ENCODE peak calls at places on chromosomes 5 and 9, in five cellular contexts. E, W, F, T and R are unnamed samples.
A peak's percentile ranks its signal among the peaks of the same experiment; 100 is the strongest.

GRCh38 chr5:33997331-33997983 is 10.4 kb downstream of the AMACR start:
- DNase-seq in E (peak; percentile 55), W (peak; percentile 83), F (peak; percentile 32), T (no peak), R (peak; percentile 52)

GRCh38 chr5:116990010-116990409 is 415.4 kb upstream of the SEMA6A start:
- DNase-seq in E (no peak), W (no peak), F (no peak), T (no peak), R (no peak)

GRCh38 chr5:173453167-173453566 is 125.0 kb upstream of the STC2 start:
- DNase-seq in E (no peak), W (peak; percentile 41), F (peak; percentile 10), T (no peak), R (no peak)

GRCh38 chr5:115184780-115185179 is 15.1 kb upstream of the TRIM36 start:
- DNase-seq in E (no peak), W (peak; percentile 21), F (no peak), T (no peak), R (no peak)

GRCh38 chr5:149038336-149039075 is 24.4 kb downstream of the SH3TC2 start:
- DNase-seq in E (no peak), W (no peak), F (no peak), T (no peak), R (no peak)

GRCh38 chr9:114662081-114662989 is 4.7 kb upstream of the TEX53 start:
- DNase-seq in E (no peak), W (peak; percentile 47), F (peak; percentile 37), T (peak; percentile 55), R (no peak)

GRCh38 chr5:125148706-125149105 is 402.3 kb upstream of the ZNF608 start:
- DNase-seq in E (no peak), W (no peak), F (no peak), T (no peak), R (no peak)

GRCh38 chr9:27468450-27469110 is 55.5 kb upstream of the IFNK start:
- DNase-seq in E (no peak), W (no peak), F (no peak), T (no peak), R (no peak)

GRCh38 chr9:92650296-92650695 is 19.6 kb downstream of the IPPK start:
- DNase-seq in E (no peak), W (no peak), F (no peak), T (no peak), R (no peak)

GRCh38 chr9:100170556-100170955 is 71.5 kb downstream of the INVS start:
- DNase-seq in E (no peak), W (peak; percentile 57), F (no peak), T (no peak), R (no peak)

GRCh38 chr9:85960688-85961093 is 19.7 kb downstream of the NAA35 start:
- DNase-seq in E (no peak), W (no peak), F (no peak), T (no peak), R (no peak)

GRCh38 chr9:38112010-38112409 is 43.0 kb upstream of the SHB start:
- DNase-seq in E (no peak), W (no peak), F (peak; percentile 27), T (no peak), R (no peak)

GRCh38 chr9:129561594-129562281 is 59.2 kb downstream of the C9orf50 start:
- DNase-seq in E (no peak), W (no peak), F (no peak), T (no peak), R (no peak)

GRCh38 chr9:71683598-71684235 is 84.6 kb downstream of the CEMIP2 start:
- DNase-seq in E (no peak), W (peak; percentile 86), F (peak; percentile 32), T (no peak), R (no peak)

GRCh38 chr5:82349651-82350050 is 71.5 kb upstream of the RPS23 start:
- DNase-seq in E (no peak), W (peak; percentile 36), F (no peak), T (peak; percentile 57), R (no peak)

GRCh38 chr9:27645166-27645840 is 72.0 kb upstream of the C9orf72 start:
- DNase-seq in E (no peak), W (no peak), F (no peak), T (no peak), R (no peak)

GRCh38 chr5:132308701-132309100 is 14.5 kb downstream of the SLC22A4 start:
- DNase-seq in E (no peak), W (no peak), F (no peak), T (no peak), R (no peak)

GRCh38 chr5:176651472-176651980 is 4.2 kb downstream of the TSPAN17 start:
- DNase-seq in E (no peak), W (no peak), F (no peak), T (no peak), R (no peak)

GRCh38 chr9:80320480-80320879 is 748.7 kb downstream of the TLE4 start:
- DNase-seq in E (no peak), W (peak; percentile 53), F (no peak), T (no peak), R (no peak)

GRCh38 chr9:85224729-85225128 is 517.0 kb downstream of the AGTPBP1 start:
- DNase-seq in E (no peak), W (peak; percentile 82), F (peak; percentile 49), T (no peak), R (no peak)